ENCODE peak calls at places on chromosomes 6 and 20, in ten cellular contexts. J is upper lobe of left lung; W is transverse colon; Y is mucosa of descending colon; G is CD8-positive, alpha-beta T cell; S is SJCRH30; M is adrenal gland; H is naive thymus-derived CD4-positive, alpha-beta T cell; Z is PC-3; E is ovary. D is an unnamed sample.
A peak's percentile ranks its signal among the peaks of the same experiment; 100 is the strongest.

GRCh38 chr6:35148167-35148741 is 7.1 kb upstream of the TCP11 start:
- DNase-seq in J (no peak), W (no peak), Y (no peak), G (no peak), S (no peak), M (no peak), H (no peak), Z (peak; percentile 84), E (no peak), D (no peak)

GRCh38 chr20:57650266-57650665 is 30.0 kb upstream of the ZBP1 start:
- DNase-seq in J (no peak), W (no peak), Y (no peak), G (peak; percentile 39), S (no peak), M (peak; percentile 12), H (no peak), Z (no peak), E (no peak), D (no peak)

GRCh38 chr6:45676376-45676775 is 298.6 kb upstream of the SUPT3H start:
- DNase-seq in J (no peak), W (no peak), Y (no peak), G (no peak), S (no peak), M (no peak), H (no peak), Z (no peak), E (no peak), D (no peak)

GRCh38 chr20:61875996-61876395 is 189.7 kb downstream of the TAF4 start:
- DNase-seq in J (no peak), W (no peak), Y (no peak), G (no peak), S (no peak), M (no peak), H (no peak), Z (no peak), E (no peak), D (no peak)

GRCh38 chr20:52256465-52256864 is 64.9 kb upstream of the ZFP64 start:
- DNase-seq in J (no peak), W (no peak), Y (no peak), G (no peak), S (no peak), M (no peak), H (no peak), Z (no peak), E (no peak), D (no peak)

GRCh38 chr20:9119776-9120175 is 50.9 kb downstream of the PLCB4 start:
- DNase-seq in J (peak; percentile 36), W (no peak), Y (no peak), G (no peak), S (no peak), M (peak; percentile 22), H (no peak), Z (peak; percentile 17), E (no peak), D (peak; percentile 74)

GRCh38 chr6:24419526-24419925 is 16.8 kb downstream of the MRS2 start:
- DNase-seq in J (no peak), W (no peak), Y (no peak), G (no peak), S (no peak), M (no peak), H (no peak), Z (no peak), E (no peak), D (no peak)

GRCh38 chr6:107665386-107665785 is 158.7 kb downstream of the SCML4 start:
- DNase-seq in J (no peak), W (no peak), Y (no peak), G (no peak), S (peak; percentile 33), M (no peak), H (no peak), Z (peak; percentile 50), E (no peak), D (no peak)

DNA sequence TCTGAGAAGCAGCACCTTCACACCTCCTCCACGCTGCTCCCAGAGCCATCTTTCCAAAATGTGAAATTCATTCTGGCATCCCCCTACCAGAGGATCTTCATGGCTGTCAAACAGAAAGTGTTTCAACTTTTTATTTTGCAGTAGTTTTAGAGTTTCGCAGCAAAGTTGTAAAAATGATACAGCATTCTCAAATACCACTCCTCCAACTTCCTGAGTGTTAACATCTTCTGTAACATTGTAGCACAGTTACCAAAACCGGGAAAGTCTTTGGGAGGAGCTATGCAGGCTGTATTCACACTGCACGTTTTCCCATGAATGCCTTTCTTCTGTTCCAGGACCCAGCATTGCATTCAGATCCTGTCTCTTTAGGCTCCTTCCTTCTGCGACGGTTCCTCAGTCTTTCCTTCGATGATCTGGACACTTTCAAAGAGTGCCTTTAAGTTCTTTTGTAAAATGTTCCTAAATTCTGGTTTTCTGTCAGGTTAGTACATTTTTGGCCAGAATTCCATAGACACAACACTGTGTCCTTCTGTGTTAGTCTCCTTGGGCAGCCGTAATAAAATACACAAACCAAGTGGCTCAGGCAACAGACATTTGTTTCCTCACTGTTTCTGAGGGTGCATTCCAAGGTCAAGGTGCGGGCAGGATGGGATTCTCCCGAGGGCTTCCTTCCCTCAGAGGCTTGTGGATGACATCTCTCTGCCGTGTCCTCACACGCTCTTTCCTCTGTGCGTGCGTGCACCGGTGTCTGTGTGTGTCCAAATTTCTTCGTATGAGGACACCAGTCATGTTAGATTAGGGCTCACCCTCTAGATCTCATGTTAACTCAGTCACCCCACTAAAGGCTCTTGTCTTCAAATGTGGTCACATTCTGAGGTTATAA is 30.3 kb downstream of the CDYL start:
- DNase-seq in J (no peak), W (no peak), Y (no peak), G (no peak), S (no peak), M (no peak), H (no peak), Z (no peak), E (no peak), D (no peak)
- H3K9me3 ChIP-seq in J (no peaks in the 10 kb centered on the region), W (no peaks in the 10 kb centered on the region), Y (no peaks in the 10 kb centered on the region), G (no peaks in the 10 kb centered on the region), S (peaks cover 3% of the 10 kb centered on the region), M (no peaks in the 10 kb centered on the region), H (no peaks in the 10 kb centered on the region), Z (no peaks in the 10 kb centered on the region), E (no peaks in the 10 kb centered on the region), D (no peaks in the 10 kb centered on the region)

GRCh38 chr20:49283703-49284625 is 6.1 kb upstream of the ZNFX1 start:
- DNase-seq in J (no peak), W (no peak), Y (no peak), G (no peak), S (peak; percentile 54), M (no peak), H (no peak), Z (peak; percentile 15), E (no peak), D (no peak)
- H3K9me3 ChIP-seq in J (peaks cover 65% of the 10 kb centered on the region), W (peaks cover 44% of the 10 kb centered on the region), Y (peaks cover 79% of the 10 kb centered on the region), G (peaks cover 59% of the 10 kb centered on the region), S (peaks cover 12% of the 10 kb centered on the region), M (no peaks in the 10 kb centered on the region), H (peaks cover 89% of the 10 kb centered on the region), Z (peaks cover 36% of the 10 kb centered on the region), E (peaks cover 4% of the 10 kb centered on the region), D (no peaks in the 10 kb centered on the region)

GRCh38 chr20:56274156-56274555 is 25.6 kb downstream of the MC3R start:
- DNase-seq in J (no peak), W (no peak), Y (no peak), G (no peak), S (no peak), M (no peak), H (no peak), Z (no peak), E (no peak), D (no peak)

GRCh38 chr20:56273491-56273890 is 25.0 kb downstream of the MC3R start:
- DNase-seq in J (no peak), W (no peak), Y (no peak), G (no peak), S (no peak), M (no peak), H (no peak), Z (no peak), E (no peak), D (no peak)

DNA sequence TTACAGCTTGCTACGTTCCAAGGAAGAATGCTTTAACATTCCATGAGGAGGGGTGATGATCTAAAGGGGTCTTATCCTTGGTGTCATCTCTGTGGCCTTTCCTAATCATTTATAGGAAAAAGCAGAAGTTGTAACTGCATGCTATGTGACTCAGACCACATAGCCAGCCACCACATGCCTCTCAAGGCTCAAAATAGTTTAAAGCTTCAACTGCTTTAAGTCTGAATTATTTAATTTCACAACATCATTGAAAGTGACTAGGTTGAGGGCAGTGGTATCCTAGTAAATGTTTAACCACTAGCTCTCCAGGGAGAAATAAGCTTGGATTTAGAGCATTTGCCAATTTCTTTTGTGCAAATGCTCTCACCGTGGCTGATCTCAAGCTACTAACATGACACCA is 29.7 kb downstream of the MC3R start:
- DNase-seq in J (no peak), W (no peak), Y (no peak), G (no peak), S (no peak), M (no peak), H (no peak), Z (no peak), E (no peak), D (no peak)
- H3K9me3 ChIP-seq in J (no peaks in the 10 kb centered on the region), W (no peaks in the 10 kb centered on the region), Y (no peaks in the 10 kb centered on the region), G (no peaks in the 10 kb centered on the region), S (no peaks in the 10 kb centered on the region), M (no peaks in the 10 kb centered on the region), H (no peaks in the 10 kb centered on the region), Z (no peaks in the 10 kb centered on the region), E (no peaks in the 10 kb centered on the region), D (no peaks in the 10 kb centered on the region)

DNA sequence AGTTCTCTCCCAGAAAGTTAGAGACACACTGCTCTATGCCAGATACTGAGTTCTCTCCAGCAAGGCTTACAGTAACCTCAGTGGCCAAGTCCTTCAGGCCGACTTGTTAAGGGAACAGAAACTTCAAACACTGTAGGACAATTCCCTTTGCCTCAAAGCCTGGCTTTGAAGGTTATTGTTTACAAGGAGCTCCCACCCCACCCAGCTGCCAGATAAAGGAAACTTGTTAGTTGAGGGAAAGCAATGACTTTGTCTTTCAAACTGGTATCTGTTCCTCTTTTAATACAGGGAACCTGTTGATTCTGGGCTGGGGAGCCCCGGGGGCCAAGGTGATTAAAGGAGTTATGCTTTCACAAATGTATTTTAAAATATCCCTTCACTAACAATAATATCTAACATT is 27.7 kb upstream of the CDKN1A start:
- DNase-seq in J (no peak), W (peak; percentile 51), Y (no peak), G (no peak), S (no peak), M (no peak), H (no peak), Z (no peak), E (no peak), D (no peak)
- H3K9me3 ChIP-seq in J (no peaks in the 10 kb centered on the region), W (no peaks in the 10 kb centered on the region), Y (no peaks in the 10 kb centered on the region), G (no peaks in the 10 kb centered on the region), S (no peaks in the 10 kb centered on the region), M (no peaks in the 10 kb centered on the region), H (no peaks in the 10 kb centered on the region), Z (no peaks in the 10 kb centered on the region), E (no peaks in the 10 kb centered on the region), D (no peaks in the 10 kb centered on the region)